ENCODE peak calls at places on chromosome 21, in eight cellular contexts. N is stimulated activated CD4-positive, alpha-beta T cell treated with anti-CD3 and anti-CD28 coated beads, TNF-alpha, amount 100 ng/mL, for 1 hour; I is right lobe of liver; L is NCI-H187; C is CD8-positive, alpha-beta T cell; O is SK-MEL-5; K is T-helper 2 cell; Z is choroid plexus epithelial cell. Y is an unnamed sample.

GRCh38 chr21:45377866-45378257 is 27.1 kb upstream of the COL18A1 start:
- DNase-seq in Z (no peak), N (no peak), K (no peak), L (no peak), C (no peak), O (no peak), I (no peak), Y (no peak)

GRCh38 chr21:15751561-15751960 is 21.8 kb downstream of the USP25 start:
- DNase-seq in L (no peak), Z (no peak), I (no peak), C (no peak), O (no peak), K (no peak), N (no peak), Y (no peak)

GRCh38 chr21:29166853-29167252 is 36.4 kb downstream of the MAP3K7CL start:
- DNase-seq in L (no peak), Z (no peak), O (no peak), N (no peak), I (no peak), C (no peak), K (no peak), Y (no peak)

GRCh38 chr21:14916676-14917141 is 148.1 kb downstream of the NRIP1 start:
- DNase-seq in N (no peak), Z (peak), I (no peak), C (no peak), L (no peak), K (no peak), O (no peak), Y (no peak)

GRCh38 chr21:34147835-34148804 is 74.7 kb downstream of the MRPS6 start:
- DNase-seq in O (no peak), C (no peak), K (no peak), L (no peak), Z (peak), I (no peak), N (no peak), Y (no peak)

GRCh38 chr21:28833181-28833580 is 159.5 kb downstream of the LTN1 start:
- DNase-seq in N (no peak), Z (no peak), O (no peak), I (no peak), L (no peak), C (no peak), K (no peak), Y (no peak)

GRCh38 chr21:34192646-34193285 is 119.4 kb downstream of the MRPS6 start:
- DNase-seq in O (no peak), Z (no peak), I (no peak), L (no peak), C (no peak), N (no peak), K (no peak), Y (no peak)

GRCh38 chr21:24420694-24421093 is 1186.6 kb downstream of the MRPL39 start:
- DNase-seq in Z (no peak), I (no peak), C (no peak), N (no peak), O (no peak), K (no peak), L (no peak), Y (no peak)

GRCh38 chr21:15520811-15521643 is 208.8 kb upstream of the USP25 start:
- DNase-seq in Z (peak), L (no peak), C (no peak), I (no peak), K (no peak), O (peak), N (no peak), Y (no peak)

GRCh38 chr21:17527711-17528110 is 14.9 kb downstream of the CXADR start:
- DNase-seq in O (no peak), C (no peak), N (no peak), L (no peak), K (no peak), Z (peak), I (no peak), Y (no peak)

GRCh38 chr21:25934771-25935224 is 200.0 kb downstream of the GABPA start:
- DNase-seq in O (no peak), Z (peak), N (no peak), L (no peak), K (no peak), C (no peak), I (peak), Y (no peak)

GRCh38 chr21:37253991-37254390 is 13.1 kb downstream of the VPS26C start:
- DNase-seq in L (no peak), Z (no peak), N (no peak), I (no peak), C (no peak), O (no peak), K (no peak), Y (no peak)

GRCh38 chr21:37829447-37829846 is 86.8 kb downstream of the KCNJ6 start:
- DNase-seq in L (no peak), C (no peak), N (no peak), K (no peak), I (peak), O (no peak), Z (no peak), Y (peak)

GRCh38 chr21:34807146-34807880 is 138.5 kb downstream of the CLIC6 start:
- DNase-seq in I (no peak), K (no peak), C (peak), O (no peak), Z (peak), N (peak), L (no peak), Y (no peak)

GRCh38 chr21:26710155-26710554 is 135.1 kb downstream of the ADAMTS1 start:
- DNase-seq in L (no peak), N (no peak), Z (no peak), I (no peak), C (no peak), O (no peak), K (no peak), Y (no peak)

Y was measured in DMS153.